ENCODE peak calls at places on chromosome 2, in five cellular contexts. M is stimulated activated CD8-positive, alpha-beta memory T cell treated with anti-CD3 and anti-CD28 coated beads, Interleukin-4, amount 100 ng/mL, for 48 hours; O is AG09309; G is activated CD8-positive, alpha-beta memory T cell treated with anti-CD3 and anti-CD28 coated beads for 1 hour; T is cardiac fibroblast. L is an unnamed sample.

GRCh38 chr2:26126091-26126490 is 46.8 kb upstream of the GAREM2 start:
- DNase-seq in O (no peak), T (no peak), M (no peak), G (no peak), L (no peak)

GRCh38 chr2:168118733-168119518 is 128.5 kb downstream of the STK39 start:
- DNase-seq in O (peak; percentile 41), T (peak; percentile 89), M (no peak), G (no peak), L (peak; percentile 52)

GRCh38 chr2:133705287-133705686 is 137.0 kb upstream of the NCKAP5 start:
- DNase-seq in M (no peak), O (no peak), T (peak; percentile 20), G (no peak), L (no peak)

GRCh38 chr2:39728941-39729351 is 50.1 kb downstream of the THUMPD2 start:
- DNase-seq in O (no peak), M (peak; percentile 53), G (no peak), T (peak; percentile 51), L (peak; percentile 69)

GRCh38 chr2:60603533-60604190 is 50.2 kb upstream of the BCL11A start:
- DNase-seq in T (no peak), O (no peak), M (no peak), G (no peak), L (no peak)

GRCh38 chr2:175684466-175684865 is 317.6 kb downstream of the LNPK start:
- DNase-seq in O (no peak), G (no peak), M (no peak), T (no peak), L (no peak)

GRCh38 chr2:216949685-216950397 is 90.0 kb upstream of the TNP1 start:
- DNase-seq in T (no peak), M (no peak), G (no peak), O (no peak), L (no peak)

GRCh38 chr2:198961555-198961954 is 496.2 kb downstream of the SATB2 start:
- DNase-seq in O (no peak), M (no peak), T (no peak), G (no peak), L (no peak)

GRCh38 chr2:148613231-148614023 is 31.1 kb upstream of the EPC2 start:
- DNase-seq in T (no peak), G (no peak), M (no peak), O (no peak), L (no peak)

GRCh38 chr2:239768031-239768800 is 256.9 kb downstream of the NDUFA10 start:
- DNase-seq in M (no peak), O (no peak), T (no peak), G (no peak), L (no peak)

GRCh38 chr2:218081063-218081462 is 12.0 kb downstream of the RUFY4 start:
- DNase-seq in T (no peak), M (no peak), G (no peak), O (no peak), L (no peak)

GRCh38 chr2:233142355-233142897 is 82.3 kb downstream of the INPP5D start:
- DNase-seq in M (no peak), T (no peak), G (no peak), O (no peak), L (no peak)